ENCODE peak calls at places on chromosomes 13 and 19, in five cellular contexts. J, Z, I, L and K are unnamed samples.
A peak's percentile ranks its signal among the peaks of the same experiment; 100 is the strongest.

GRCh38 chr13:46035066-46035465 is 17.5 kb downstream of the ZC3H13 start:
- DNase-seq in L (no peak), I (no peak), J (no peak), Z (no peak), K (no peak)

GRCh38 chr19:13441810-13442512 is 64.3 kb downstream of the CACNA1A start:
- DNase-seq in I (peak; percentile 3), J (no peak), L (no peak), Z (peak; percentile 70), K (no peak)

GRCh38 chr13:60990032-60990733 is 425.5 kb downstream of the PCDH20 start:
- DNase-seq in L (no peak), I (no peak), Z (no peak), J (no peak), K (no peak)

GRCh38 chr13:47835470-47836228 is 165.4 kb downstream of the SUCLA2 start:
- DNase-seq in Z (no peak), J (no peak), L (no peak), I (no peak), K (no peak)

GRCh38 chr13:113981201-113981605 is 7.3 kb upstream of the C13orf46 start:
- DNase-seq in I (no peak), L (peak; percentile 1), J (peak; percentile 82), Z (no peak), K (peak; percentile 85)

GRCh38 chr13:100363351-100363750 is 225.2 kb downstream of the GGACT start:
- DNase-seq in I (no peak), L (no peak), Z (no peak), J (no peak), K (no peak)

GRCh38 chr13:80603351-80603750 is 262.4 kb upstream of the SPRY2 start:
- DNase-seq in Z (no peak), J (no peak), I (no peak), L (no peak), K (no peak)

GRCh38 chr13:29255567-29255966 is 339.9 kb downstream of the SLC7A1 start:
- DNase-seq in I (no peak), Z (no peak), J (no peak), L (no peak), K (no peak)

GRCh38 chr13:26587251-26587650 is 29.8 kb downstream of the WASF3 start:
- DNase-seq in L (no peak), J (no peak), Z (no peak), I (no peak), K (no peak)

GRCh38 chr19:8610041-8610927 is at the start of gene ADAMTS10:
- DNase-seq in L (no peak), J (no peak), Z (peak; percentile 34), I (no peak), K (peak; percentile 72)

GRCh38 chr13:93723316-93723715 is 496.7 kb downstream of the GPC6 start:
- DNase-seq in L (no peak), Z (no peak), I (no peak), J (no peak), K (no peak)

GRCh38 chr13:111177081-111177711 is 62.1 kb downstream of the ARHGEF7 start:
- DNase-seq in L (no peak), I (no peak), J (no peak), Z (peak; percentile 72), K (no peak)

GRCh38 chr19:8363803-8364771 is at the start of gene ANGPTL4:
- DNase-seq in J (peak; percentile 85), I (peak; percentile 32), L (peak; percentile 53), Z (peak; percentile 65), K (peak; percentile 92)

GRCh38 chr19:4524808-4525562 is 6.7 kb upstream of the PLIN4 start:
- DNase-seq in Z (peak; percentile 76), L (no peak), J (peak; percentile 72), I (peak; percentile 50), K (no peak)

GRCh38 chr19:50906217-50906616 is 5.0 kb downstream of the KLK4 start:
- DNase-seq in J (no peak), Z (peak; percentile 50), I (no peak), L (no peak), K (no peak)

GRCh38 chr19:10037367-10037766 is 24.1 kb downstream of the RDH8 start:
- DNase-seq in L (no peak), Z (no peak), J (no peak), I (no peak), K (no peak)

GRCh38 chr13:91046715-91047327 is 300.7 kb upstream of the MIR17HG start:
- DNase-seq in I (no peak), J (no peak), L (no peak), Z (no peak), K (no peak)

GRCh38 chr13:32476021-32476731 is 48.2 kb upstream of the N4BP2L1 start:
- DNase-seq in Z (no peak), L (no peak), J (no peak), I (no peak), K (no peak)